ENCODE peak calls at places on chromosomes 1 and 21, in five cellular contexts. One of them, this sample, is unnamed.

GRCh38 chr1:8674912-8675311 is 142.5 kb downstream of the RERE start:
- DNase-seq in stimulated activated CD8-positive, alpha-beta memory T cell treated with anti-CD3 and anti-CD28 coated beads, Interleukin-12 subunit alpha, Interleukin-12 subunit beta, amount 100 ng/mL, for 1 hour: no peak
- DNase-seq in HCT116: no peak
- DNase-seq in mammary epithelial cell: peak
- DNase-seq in C1 segment of cervical spinal cord: no peak
- DNase-seq in this sample: no peak

GRCh38 chr1:145978860-145979745 is 14.6 kb downstream of the POLR3GL start:
- DNase-seq in mammary epithelial cell: peak
- DNase-seq in stimulated activated CD8-positive, alpha-beta memory T cell treated with anti-CD3 and anti-CD28 coated beads, Interleukin-12 subunit alpha, Interleukin-12 subunit beta, amount 100 ng/mL, for 1 hour: peak
- DNase-seq in HCT116: peak
- DNase-seq in C1 segment of cervical spinal cord: peak
- DNase-seq in this sample: peak

GRCh38 chr21:35190201-35190701 is 141.1 kb upstream of the RUNX1 start:
- DNase-seq in stimulated activated CD8-positive, alpha-beta memory T cell treated with anti-CD3 and anti-CD28 coated beads, Interleukin-12 subunit alpha, Interleukin-12 subunit beta, amount 100 ng/mL, for 1 hour: no peak
- DNase-seq in mammary epithelial cell: peak
- DNase-seq in C1 segment of cervical spinal cord: no peak
- DNase-seq in HCT116: peak
- DNase-seq in this sample: no peak

GRCh38 chr1:41371630-41372599 is 10.7 kb downstream of the FOXO6 start:
- DNase-seq in mammary epithelial cell: no peak
- DNase-seq in C1 segment of cervical spinal cord: no peak
- DNase-seq in stimulated activated CD8-positive, alpha-beta memory T cell treated with anti-CD3 and anti-CD28 coated beads, Interleukin-12 subunit alpha, Interleukin-12 subunit beta, amount 100 ng/mL, for 1 hour: no peak
- DNase-seq in HCT116: no peak
- DNase-seq in this sample: no peak

GRCh38 chr21:34204481-34205439 is 131.4 kb downstream of the MRPS6 start:
- DNase-seq in stimulated activated CD8-positive, alpha-beta memory T cell treated with anti-CD3 and anti-CD28 coated beads, Interleukin-12 subunit alpha, Interleukin-12 subunit beta, amount 100 ng/mL, for 1 hour: no peak
- DNase-seq in mammary epithelial cell: peak
- DNase-seq in C1 segment of cervical spinal cord: no peak
- DNase-seq in HCT116: no peak
- DNase-seq in this sample: no peak

GRCh38 chr1:216075339-216075738 is 347.9 kb downstream of the USH2A start:
- DNase-seq in HCT116: no peak
- DNase-seq in C1 segment of cervical spinal cord: no peak
- DNase-seq in stimulated activated CD8-positive, alpha-beta memory T cell treated with anti-CD3 and anti-CD28 coated beads, Interleukin-12 subunit alpha, Interleukin-12 subunit beta, amount 100 ng/mL, for 1 hour: no peak
- DNase-seq in mammary epithelial cell: no peak
- DNase-seq in this sample: no peak

GRCh38 chr1:58768971-58769808 is 14.7 kb downstream of the JUN start:
- DNase-seq in HCT116: no peak
- DNase-seq in C1 segment of cervical spinal cord: no peak
- DNase-seq in mammary epithelial cell: peak
- DNase-seq in stimulated activated CD8-positive, alpha-beta memory T cell treated with anti-CD3 and anti-CD28 coated beads, Interleukin-12 subunit alpha, Interleukin-12 subunit beta, amount 100 ng/mL, for 1 hour: no peak
- DNase-seq in this sample: no peak

GRCh38 chr1:227370463-227371254 is 52.4 kb upstream of the CDC42BPA start:
- DNase-seq in HCT116: no peak
- DNase-seq in C1 segment of cervical spinal cord: no peak
- DNase-seq in stimulated activated CD8-positive, alpha-beta memory T cell treated with anti-CD3 and anti-CD28 coated beads, Interleukin-12 subunit alpha, Interleukin-12 subunit beta, amount 100 ng/mL, for 1 hour: no peak
- DNase-seq in mammary epithelial cell: no peak
- DNase-seq in this sample: no peak

GRCh38 chr1:161038523-161039153 is at the start of gene TSTD1:
- DNase-seq in mammary epithelial cell: peak
- DNase-seq in stimulated activated CD8-positive, alpha-beta memory T cell treated with anti-CD3 and anti-CD28 coated beads, Interleukin-12 subunit alpha, Interleukin-12 subunit beta, amount 100 ng/mL, for 1 hour: peak
- DNase-seq in HCT116: no peak
- DNase-seq in C1 segment of cervical spinal cord: no peak
- DNase-seq in this sample: no peak

GRCh38 chr21:45818276-45818903 is 163.2 kb upstream of the COL6A1 start:
- DNase-seq in mammary epithelial cell: peak
- DNase-seq in HCT116: no peak
- DNase-seq in C1 segment of cervical spinal cord: no peak
- DNase-seq in stimulated activated CD8-positive, alpha-beta memory T cell treated with anti-CD3 and anti-CD28 coated beads, Interleukin-12 subunit alpha, Interleukin-12 subunit beta, amount 100 ng/mL, for 1 hour: no peak
- DNase-seq in this sample: no peak

GRCh38 chr1:89945852-89946476 is 48.9 kb upstream of the ZNF326 start:
- DNase-seq in C1 segment of cervical spinal cord: no peak
- DNase-seq in mammary epithelial cell: peak
- DNase-seq in HCT116: peak
- DNase-seq in stimulated activated CD8-positive, alpha-beta memory T cell treated with anti-CD3 and anti-CD28 coated beads, Interleukin-12 subunit alpha, Interleukin-12 subunit beta, amount 100 ng/mL, for 1 hour: no peak
- DNase-seq in this sample: no peak

GRCh38 chr1:186487163-186487562 is 26.2 kb upstream of the PDC start:
- DNase-seq in C1 segment of cervical spinal cord: no peak
- DNase-seq in mammary epithelial cell: peak
- DNase-seq in HCT116: no peak
- DNase-seq in stimulated activated CD8-positive, alpha-beta memory T cell treated with anti-CD3 and anti-CD28 coated beads, Interleukin-12 subunit alpha, Interleukin-12 subunit beta, amount 100 ng/mL, for 1 hour: no peak
- DNase-seq in this sample: no peak

GRCh38 chr1:215360786-215361185 is 206.3 kb upstream of the KCTD3 start:
- DNase-seq in mammary epithelial cell: no peak
- DNase-seq in HCT116: no peak
- DNase-seq in C1 segment of cervical spinal cord: no peak
- DNase-seq in stimulated activated CD8-positive, alpha-beta memory T cell treated with anti-CD3 and anti-CD28 coated beads, Interleukin-12 subunit alpha, Interleukin-12 subunit beta, amount 100 ng/mL, for 1 hour: no peak
- DNase-seq in this sample: no peak

GRCh38 chr1:203271018-203271743 is 34.1 kb upstream of the BTG2 start:
- DNase-seq in mammary epithelial cell: peak
- DNase-seq in stimulated activated CD8-positive, alpha-beta memory T cell treated with anti-CD3 and anti-CD28 coated beads, Interleukin-12 subunit alpha, Interleukin-12 subunit beta, amount 100 ng/mL, for 1 hour: peak
- DNase-seq in C1 segment of cervical spinal cord: no peak
- DNase-seq in HCT116: peak
- DNase-seq in this sample: peak

GRCh38 chr1:37177230-37177864 is 143.0 kb upstream of the GRIK3 start:
- DNase-seq in HCT116: peak
- DNase-seq in C1 segment of cervical spinal cord: no peak
- DNase-seq in mammary epithelial cell: peak
- DNase-seq in stimulated activated CD8-positive, alpha-beta memory T cell treated with anti-CD3 and anti-CD28 coated beads, Interleukin-12 subunit alpha, Interleukin-12 subunit beta, amount 100 ng/mL, for 1 hour: no peak
- DNase-seq in this sample: no peak

GRCh38 chr1:17199267-17200044 is 5.5 kb upstream of the PADI1 start:
- DNase-seq in mammary epithelial cell: no peak
- DNase-seq in HCT116: no peak
- DNase-seq in stimulated activated CD8-positive, alpha-beta memory T cell treated with anti-CD3 and anti-CD28 coated beads, Interleukin-12 subunit alpha, Interleukin-12 subunit beta, amount 100 ng/mL, for 1 hour: no peak
- DNase-seq in C1 segment of cervical spinal cord: no peak
- DNase-seq in this sample: no peak

GRCh38 chr1:85496881-85497582 is 32.1 kb upstream of the DDAH1 start:
- DNase-seq in HCT116: no peak
- DNase-seq in C1 segment of cervical spinal cord: no peak
- DNase-seq in mammary epithelial cell: no peak
- DNase-seq in stimulated activated CD8-positive, alpha-beta memory T cell treated with anti-CD3 and anti-CD28 coated beads, Interleukin-12 subunit alpha, Interleukin-12 subunit beta, amount 100 ng/mL, for 1 hour: no peak
- DNase-seq in this sample: no peak

GRCh38 chr1:230376296-230376695 is 49.8 kb downstream of the PGBD5 start:
- DNase-seq in stimulated activated CD8-positive, alpha-beta memory T cell treated with anti-CD3 and anti-CD28 coated beads, Interleukin-12 subunit alpha, Interleukin-12 subunit beta, amount 100 ng/mL, for 1 hour: no peak
- DNase-seq in C1 segment of cervical spinal cord: no peak
- DNase-seq in mammary epithelial cell: no peak
- DNase-seq in HCT116: no peak
- DNase-seq in this sample: no peak